ENCODE peak calls at places on chromosomes 2 and 18, in seven cellular contexts. J is endodermal cell, G is breast epithelium, H is GM13977, E is upper lobe of left lung, M is bronchial epithelial cell, K is HFFc6. O is an unnamed sample.

GRCh38 chr2:46298522-46299351 is 1.5 kb downstream of the EPAS1 start:
- DNase-seq in E (peak), M (no peak), J (peak), K (peak), G (peak), H (peak), O (no peak)

GRCh38 chr2:30262716-30263309 is 31.5 kb downstream of the LBH start:
- DNase-seq in E (no peak), K (no peak), H (no peak), M (no peak), J (peak), G (no peak), O (no peak)

GRCh38 chr2:128868686-128869551 is 550.3 kb upstream of the HS6ST1 start:
- DNase-seq in E (no peak), K (no peak), H (no peak), M (peak), G (no peak), J (no peak), O (no peak)

GRCh38 chr2:109260886-109261700 is 132.1 kb downstream of the SH3RF3 start:
- DNase-seq in H (no peak), M (no peak), E (no peak), K (peak), G (no peak), J (peak), O (no peak)

GRCh38 chr2:96369186-96369585 is 33.6 kb downstream of the NCAPH start:
- DNase-seq in G (no peak), J (no peak), E (no peak), H (no peak), K (no peak), M (no peak), O (no peak)

GRCh38 chr2:217920879-217921603 is 81.8 kb downstream of the TNS1 start:
- DNase-seq in K (no peak), M (no peak), H (no peak), E (no peak), G (no peak), J (peak), O (no peak)

GRCh38 chr18:9825571-9826073 is 60.2 kb upstream of the TXNDC2 start:
- DNase-seq in J (peak), H (no peak), M (peak), E (no peak), G (no peak), K (peak), O (peak)

GRCh38 chr2:16613475-16613874 is 52.2 kb downstream of the CYRIA start:
- DNase-seq in K (no peak), M (peak), E (no peak), G (no peak), H (peak), J (no peak), O (no peak)

GRCh38 chr2:119827866-119828507 is 68.3 kb downstream of the PTPN4 start:
- DNase-seq in H (no peak), E (no peak), M (peak), J (no peak), G (no peak), K (peak), O (no peak)

GRCh38 chr18:64987096-64987495 is 763.7 kb upstream of the CDH7 start:
- DNase-seq in E (no peak), G (no peak), M (no peak), K (no peak), H (no peak), J (no peak), O (no peak)

GRCh38 chr2:31253344-31254155 is 19.6 kb downstream of the EHD3 start:
- DNase-seq in K (no peak), M (peak), E (no peak), H (no peak), J (peak), G (no peak), O (no peak)

GRCh38 chr18:13809521-13810252 is 14.3 kb upstream of the MC5R start:
- DNase-seq in H (no peak), G (no peak), J (peak), K (no peak), E (no peak), M (peak), O (no peak)

GRCh38 chr2:10619643-10620042 is 70.1 kb downstream of the NOL10 start:
- DNase-seq in J (no peak), E (no peak), H (no peak), K (peak), G (no peak), M (no peak), O (no peak)

GRCh38 chr2:20291106-20291564 is 59.5 kb downstream of the PUM2 start:
- DNase-seq in K (peak), E (no peak), H (peak), G (no peak), M (peak), J (peak), O (peak)

GRCh38 chr18:13570856-13571495 is 155.4 kb downstream of the FAM210A start:
- DNase-seq in H (no peak), G (no peak), M (no peak), J (no peak), K (no peak), E (no peak), O (no peak)

GRCh38 chr2:224574423-224575084 is 10.6 kb downstream of the CUL3 start:
- DNase-seq in G (no peak), E (no peak), M (no peak), K (no peak), J (no peak), H (no peak), O (no peak)

GRCh38 chr18:78517328-78517727 is 462.3 kb upstream of the SALL3 start:
- DNase-seq in M (no peak), J (peak), E (no peak), K (no peak), G (no peak), H (no peak), O (no peak)

GRCh38 chr18:71630686-71631085 is 913.5 kb downstream of the CBLN2 start:
- DNase-seq in G (no peak), M (no peak), E (no peak), K (no peak), J (no peak), H (no peak), O (no peak)

GRCh38 chr2:63780483-63781155 is 61.1 kb upstream of the UGP2 start:
- DNase-seq in H (no peak), J (no peak), M (no peak), E (no peak), K (no peak), G (no peak), O (no peak)

GRCh38 chr18:8301427-8302172 is 307.6 kb upstream of the RAB12 start:
- DNase-seq in E (peak), G (no peak), H (no peak), K (no peak), J (no peak), M (no peak), O (no peak)

GRCh38 chr2:229712125-229712524 is 2.2 kb downstream of the DNER start:
- DNase-seq in G (no peak), E (no peak), M (peak), K (peak), J (no peak), H (peak), O (no peak)

GRCh38 chr18:58893388-58894099 is 28.9 kb downstream of the ZNF532 start:
- DNase-seq in K (peak), E (no peak), H (no peak), G (no peak), J (no peak), M (peak), O (no peak)

GRCh38 chr2:120239488-120240287 is 13.0 kb upstream of the RALB start:
- DNase-seq in M (peak), K (peak), G (no peak), H (no peak), J (peak), E (no peak), O (no peak)

GRCh38 chr2:28662044-28662443 is 89.6 kb upstream of the PPP1CB start:
- DNase-seq in G (no peak), M (peak), J (no peak), H (no peak), E (no peak), K (no peak), O (no peak)

GRCh38 chr2:128736689-128737545 is 418.2 kb upstream of the HS6ST1 start:
- DNase-seq in H (peak), J (peak), E (peak), K (peak), M (peak), G (peak), O (peak)

GRCh38 chr18:56086176-56086575 is 498.2 kb upstream of the TCF4 start:
- DNase-seq in H (no peak), G (no peak), E (no peak), J (no peak), K (peak), M (no peak), O (no peak)

GRCh38 chr2:56583796-56584313 is 400.1 kb downstream of the CCDC85A start:
- DNase-seq in K (no peak), H (no peak), G (no peak), M (no peak), E (no peak), J (no peak), O (no peak)

DNA sequence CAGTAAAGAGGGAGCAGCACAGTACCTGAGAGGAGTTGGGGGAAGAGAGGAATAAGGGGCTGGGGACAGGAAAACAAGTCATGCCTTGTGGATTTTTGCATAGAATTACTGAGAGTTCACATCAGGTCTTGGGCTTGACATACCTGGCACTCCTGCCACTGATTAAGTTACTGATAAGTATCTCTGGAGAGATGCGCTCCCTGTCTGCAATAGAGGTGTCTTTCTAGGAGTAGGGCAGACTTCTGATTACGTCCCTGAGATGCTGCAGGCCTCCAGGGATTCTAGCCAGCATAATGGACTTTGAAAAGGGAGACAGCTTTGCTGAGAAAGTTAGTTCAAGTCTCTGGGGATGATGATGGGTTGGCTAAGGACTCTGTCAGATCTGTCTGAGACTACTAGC is 69.4 kb downstream of the CHRNA1 start:
- DNase-seq in H (no peak), G (no peak), E (no peak), M (no peak), J (no peak), K (no peak), O (no peak)
- TF ChIP-seq CTCF in H (no peak), G (no peak), E (no peak), M (no peak), J (no peak), K (no peak), O (no peak)

DNA sequence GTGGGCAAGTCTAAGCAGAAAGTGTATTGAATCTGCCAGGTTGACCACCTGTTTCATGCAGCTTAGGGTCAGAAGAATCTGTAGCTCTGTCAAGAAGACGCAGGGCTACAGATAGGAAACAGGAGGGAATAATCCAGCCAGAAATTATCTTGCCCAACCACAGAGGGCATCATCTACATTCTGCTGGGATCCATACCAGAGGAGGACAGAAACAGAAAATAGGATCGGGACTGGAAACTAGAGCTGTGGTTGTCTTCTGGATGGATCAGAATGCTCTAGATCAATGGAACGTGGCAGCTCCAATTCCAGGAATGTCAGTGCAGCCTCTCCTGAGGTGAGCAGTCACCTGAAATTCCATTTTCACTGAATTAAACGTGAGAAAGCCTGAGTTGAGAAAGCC is 3.6 kb downstream of the SPATA3 start:
- DNase-seq in M (no peak), J (no peak), G (no peak), K (no peak), H (no peak), E (no peak), O (no peak)
- TF ChIP-seq CTCF in M (no peak), J (no peak), G (no peak), K (no peak), H (no peak), E (no peak), O (no peak)

GRCh38 chr2:135532581-135532980 is 1.3 kb downstream of the R3HDM1 start:
- DNase-seq in M (no peak), E (no peak), H (no peak), J (no peak), G (no peak), K (no peak), O (no peak)

GRCh38 chr2:135530313-135531230 is at the start of gene ZRANB3:
- DNase-seq in H (peak), J (peak), G (peak), E (no peak), M (peak), K (peak), O (peak)

GRCh38 chr2:135528006-135528405 is 3.0 kb downstream of the ZRANB3 start:
- DNase-seq in E (no peak), G (no peak), K (no peak), M (no peak), J (no peak), H (no peak), O (no peak)

GRCh38 chr2:135525786-135526185 is 5.2 kb downstream of the ZRANB3 start:
- DNase-seq in M (no peak), E (no peak), H (no peak), G (no peak), K (no peak), J (no peak), O (no peak)

GRCh38 chr2:135531231-135532197 is at the start of gene R3HDM1:
- DNase-seq in G (peak), K (peak), H (peak), J (peak), E (peak), M (peak), O (peak)
- TF ChIP-seq CTCF in G (no peak), K (peak), H (peak), J (peak), E (no peak), M (peak), O (peak)

DNA sequence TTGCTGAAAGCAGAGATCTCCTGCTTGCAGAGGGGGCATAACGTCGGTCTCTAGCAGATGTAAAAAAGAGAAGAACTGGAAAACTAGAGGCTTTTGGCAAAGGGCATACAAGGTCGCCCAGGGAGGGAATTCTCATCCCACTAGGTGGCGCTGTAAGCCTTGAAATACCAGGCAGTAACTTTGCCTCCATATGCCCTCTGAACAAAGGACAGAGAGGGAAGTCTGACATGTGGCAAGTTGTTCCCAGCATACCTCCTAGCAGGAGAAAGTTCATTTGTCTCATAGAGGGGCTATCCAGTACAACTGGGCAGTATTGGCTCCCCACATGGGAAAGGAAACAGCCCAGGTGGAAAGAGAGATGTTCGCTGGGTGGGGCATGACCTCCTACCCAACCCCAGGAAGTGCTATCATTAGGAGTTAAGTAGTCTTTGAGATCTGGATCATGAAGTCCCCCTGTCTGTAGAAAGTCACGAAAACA is 40.0 kb downstream of the STK17B start:
- DNase-seq in J (peak), H (no peak), M (peak), K (peak), E (no peak), G (no peak), O (no peak)
- TF ChIP-seq CTCF in J (peak), H (peak), M (peak), K (peak), E (peak), G (no peak), O (peak)

DNA sequence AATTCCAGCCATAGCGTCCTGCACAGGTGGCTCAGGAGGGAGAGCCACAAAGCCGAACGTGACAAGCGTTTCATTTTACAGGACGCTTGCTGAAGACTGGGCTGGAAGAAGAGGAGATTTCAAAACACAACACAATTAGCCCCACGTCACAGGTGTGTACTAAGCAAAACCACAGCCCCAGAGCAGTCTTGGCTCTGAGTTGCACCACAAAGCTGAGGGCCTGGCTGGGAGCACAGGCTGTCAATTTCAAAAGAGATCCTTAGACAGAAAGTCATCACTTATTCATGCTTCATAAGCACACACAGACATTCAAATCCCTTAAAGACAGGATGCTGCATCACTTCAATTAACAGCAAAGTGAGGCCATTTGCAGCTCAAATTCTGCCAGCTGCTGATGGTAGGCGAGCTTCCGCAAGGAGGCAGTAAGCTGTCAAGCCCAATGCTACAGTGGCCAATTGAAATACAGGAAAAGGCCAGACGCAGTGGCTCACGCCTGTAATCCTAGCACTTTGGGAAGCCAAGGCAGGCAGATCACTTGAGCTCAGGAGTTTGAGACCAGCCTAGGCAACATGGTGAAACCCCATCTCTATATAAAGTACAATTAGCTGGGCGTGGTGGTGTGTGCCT is 79.6 kb downstream of the SKA1 start:
- DNase-seq in E (no peak), H (no peak), G (no peak), J (peak), K (no peak), M (peak), O (no peak)
- TF ChIP-seq CTCF in E (no peak), H (no peak), G (no peak), J (peak), K (no peak), M (no peak), O (no peak)

GRCh38 chr2:202695166-202695565 is 60.4 kb downstream of the FAM117B start:
- DNase-seq in K (no peak), H (no peak), G (no peak), M (no peak), J (no peak), E (no peak), O (no peak)
- TF ChIP-seq CTCF in K (no peak), H (no peak), G (no peak), M (no peak), J (no peak), E (no peak), O (no peak)

O was measured in AG09319.